ENCODE peak calls at places on chromosomes 11 and 22, in seven cellular contexts. W is neural progenitor cell, Q is MM.1S, R is neuronal stem cell, X is endothelial cell of umbilical vein, D is HCT116, V is GM12878. P is an unnamed sample.

GRCh38 chr11:19813158-19813879 is 100.7 kb downstream of the NAV2 start:
- DNase-seq in D (no peak), X (no peak), V (no peak), R (no peak), W (no peak), Q (no peak), P (no peak)

GRCh38 chr11:84390441-84391078 is 1104.4 kb upstream of the CCDC90B start:
- DNase-seq in Q (no peak), V (no peak), W (peak; percentile 54), D (no peak), X (no peak), R (peak; percentile 39), P (peak; percentile 84)

GRCh38 chr11:8608646-8609045 is 14.6 kb upstream of the STK33 start:
- DNase-seq in V (no peak), W (no peak), R (no peak), D (no peak), Q (no peak), X (no peak), P (peak; percentile 10)

GRCh38 chr11:33377100-33377851 is 120.1 kb downstream of the HIPK3 start:
- DNase-seq in X (peak; percentile 25), V (no peak), R (peak; percentile 11), W (peak; percentile 5), D (no peak), Q (no peak), P (no peak)

GRCh38 chr11:13348305-13348704 is 70.7 kb downstream of the BMAL1 start:
- DNase-seq in X (no peak), V (no peak), W (no peak), R (no peak), D (no peak), Q (no peak), P (no peak)

GRCh38 chr11:85123752-85124231 is 503.4 kb downstream of the DLG2 start:
- DNase-seq in D (no peak), W (no peak), R (no peak), X (no peak), Q (peak; percentile 24), V (peak; percentile 89), P (no peak)

GRCh38 chr11:71325418-71326327 is 73.3 kb upstream of the SHANK2 start:
- DNase-seq in W (no peak), D (no peak), X (no peak), Q (no peak), R (no peak), V (no peak), P (no peak)

GRCh38 chr11:131025020-131025419 is 108.7 kb upstream of the SNX19 start:
- DNase-seq in V (no peak), R (peak; percentile 9), Q (no peak), D (no peak), W (peak; percentile 61), X (no peak), P (peak; percentile 72)

GRCh38 chr11:75275581-75275980 is 35.0 kb downstream of the TPBGL start:
- DNase-seq in V (no peak), R (no peak), D (no peak), Q (peak; percentile 61), W (no peak), X (peak; percentile 93), P (peak; percentile 65)

GRCh38 chr11:102989379-102990047 is 34.0 kb upstream of the MMP13 start:
- DNase-seq in Q (no peak), W (no peak), V (no peak), X (peak; percentile 50), D (no peak), R (no peak), P (no peak)

GRCh38 chr22:23478175-23478574 is 101.9 kb downstream of the IGLL1 start:
- DNase-seq in D (no peak), R (no peak), Q (peak; percentile 44), V (no peak), W (no peak), X (no peak), P (no peak)

GRCh38 chr11:19951558-19952083 is 208.7 kb downstream of the DBX1 start:
- DNase-seq in X (peak; percentile 81), V (peak; percentile 49), D (peak; percentile 32), R (peak; percentile 65), W (peak; percentile 77), Q (peak; percentile 69), P (no peak)

GRCh38 chr22:47355388-47355725 is 592.9 kb downstream of the TBC1D22A start:
- DNase-seq in R (no peak), X (no peak), Q (no peak), W (no peak), D (no peak), V (no peak), P (peak; percentile 11)

GRCh38 chr22:19896665-19897355 is 42.1 kb upstream of the GNB1L start:
- DNase-seq in W (no peak), V (no peak), R (no peak), Q (no peak), X (no peak), D (no peak), P (peak; percentile 52)

GRCh38 chr11:126392638-126393023 is 37.1 kb downstream of the ST3GAL4 start:
- DNase-seq in Q (no peak), R (no peak), D (no peak), W (no peak), V (no peak), X (no peak), P (no peak)

GRCh38 chr11:129146196-129146595 is 45.9 kb downstream of the ARHGAP32 start:
- DNase-seq in Q (no peak), V (no peak), X (no peak), D (no peak), R (no peak), W (no peak), P (no peak)

GRCh38 chr11:78379039-78379670 is 38.5 kb downstream of the GAB2 start:
- DNase-seq in D (no peak), V (no peak), W (no peak), R (no peak), X (no peak), Q (no peak), P (no peak)

GRCh38 chr11:77096591-77097019 is 6.0 kb upstream of the OMP start:
- DNase-seq in V (no peak), X (no peak), D (no peak), Q (no peak), R (no peak), W (no peak), P (no peak)

GRCh38 chr22:43681724-43682360 is 130.3 kb downstream of the EFCAB6 start:
- DNase-seq in Q (no peak), W (no peak), X (no peak), R (no peak), D (no peak), V (no peak), P (no peak)

GRCh38 chr11:72594493-72595291 is 79.5 kb downstream of the PDE2A start:
- DNase-seq in V (no peak), W (peak; percentile 16), Q (no peak), X (no peak), D (no peak), R (no peak), P (peak; percentile 66)

GRCh38 chr11:285894-286220 is 3.1 kb upstream of the PGGHG start:
- DNase-seq in V (no peak), W (peak; percentile 1), R (no peak), Q (no peak), D (no peak), X (no peak), P (no peak)

GRCh38 chr11:32511926-32512325 is 71.7 kb upstream of the EIF3M start:
- DNase-seq in W (no peak), X (peak; percentile 59), Q (no peak), D (no peak), V (no peak), R (no peak), P (no peak)

GRCh38 chr11:114196994-114197702 is 99.1 kb upstream of the NNMT start:
- DNase-seq in V (no peak), D (no peak), W (no peak), R (no peak), X (no peak), Q (no peak), P (no peak)

DNA sequence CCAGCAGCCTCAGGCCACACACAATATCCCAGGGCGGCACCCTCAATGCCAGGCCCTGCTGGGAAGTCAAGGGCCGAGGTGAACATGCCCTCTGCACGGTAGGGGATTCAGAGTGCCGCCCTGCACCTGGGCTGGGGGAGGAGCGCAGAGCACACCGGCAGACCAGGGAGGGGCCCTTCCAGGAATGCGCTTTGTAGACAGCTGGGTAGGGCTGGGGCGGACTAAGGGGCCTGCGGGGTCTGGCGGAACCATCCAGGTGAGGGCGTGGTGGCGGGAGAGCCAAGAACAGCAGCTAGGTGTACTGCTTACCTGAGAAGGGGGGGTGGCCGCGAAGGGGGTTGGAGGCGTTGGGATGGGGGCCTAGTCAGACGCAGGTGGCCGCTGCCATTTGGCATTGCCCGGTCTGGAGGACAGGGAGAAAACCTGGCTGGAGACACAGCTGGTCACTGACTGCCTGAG is 26.0 kb downstream of the DUSP8 start:
- DNase-seq in V (no peak), X (no peak), R (no peak), Q (no peak), W (no peak), D (no peak), P (peak; percentile 80)
- H3K9ac ChIP-seq in V (no peak overlapping the region), X (no peak overlapping the region), R (peak overlapping the region; percentile 12), Q (no peak overlapping the region), W (no peak overlapping the region), D (no peak overlapping the region), P (no peak overlapping the region)

GRCh38 chr22:40331706-40332105 is 14.6 kb upstream of the ADSL start:
- DNase-seq in W (no peak), Q (no peak), D (no peak), X (no peak), V (no peak), R (no peak), P (peak; percentile 62)
- H3K27ac ChIP-seq in W (no peak overlapping the region), Q (no peak overlapping the region), D (no peak overlapping the region), X (no peak overlapping the region), V (no peak overlapping the region), R (peak overlapping the region; percentile 41), P (no peak overlapping the region)

DNA sequence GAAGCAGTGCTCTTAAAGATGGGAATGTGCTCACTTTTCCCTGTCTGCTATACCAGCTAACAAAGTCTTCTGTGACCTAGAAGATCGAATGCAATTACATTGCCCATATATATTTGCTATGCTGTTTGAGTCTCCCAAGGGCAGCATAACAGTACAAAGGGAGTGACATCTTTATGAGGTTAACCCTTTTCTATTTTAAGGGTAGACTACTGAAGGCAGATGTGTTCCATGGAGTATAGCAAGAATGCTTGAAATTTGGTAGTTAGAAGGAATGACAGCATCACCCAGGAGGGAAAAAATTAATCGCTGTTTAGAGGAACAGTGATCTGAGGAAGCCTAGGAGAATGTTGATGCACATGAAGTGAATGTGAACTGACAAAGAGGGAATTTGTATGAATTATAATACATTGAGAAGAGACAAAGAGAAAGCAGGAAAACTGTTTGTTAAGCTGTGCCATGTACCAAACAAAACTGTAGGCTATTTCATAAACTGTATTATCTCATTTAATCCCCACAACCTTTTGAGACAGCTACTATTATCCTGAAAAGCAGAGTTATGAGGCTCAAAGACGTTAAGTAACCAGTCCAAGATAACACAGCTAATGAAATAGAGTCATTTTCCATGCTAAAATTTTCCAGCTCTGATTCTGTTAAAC is 13.0 kb downstream of the MAML2 start:
- DNase-seq in D (no peak), V (no peak), X (no peak), W (no peak), Q (no peak), R (no peak), P (no peak)
- H3K4me1 ChIP-seq in D (peaks cover 32% of the 10 kb centered on the region), V (peaks cover 12% of the 10 kb centered on the region), X (peaks cover 2% of the 10 kb centered on the region), W (peaks cover 25% of the 10 kb centered on the region), Q (peaks cover 10% of the 10 kb centered on the region), R (peaks cover 31% of the 10 kb centered on the region), P (peaks cover 12% of the 10 kb centered on the region)

DNA sequence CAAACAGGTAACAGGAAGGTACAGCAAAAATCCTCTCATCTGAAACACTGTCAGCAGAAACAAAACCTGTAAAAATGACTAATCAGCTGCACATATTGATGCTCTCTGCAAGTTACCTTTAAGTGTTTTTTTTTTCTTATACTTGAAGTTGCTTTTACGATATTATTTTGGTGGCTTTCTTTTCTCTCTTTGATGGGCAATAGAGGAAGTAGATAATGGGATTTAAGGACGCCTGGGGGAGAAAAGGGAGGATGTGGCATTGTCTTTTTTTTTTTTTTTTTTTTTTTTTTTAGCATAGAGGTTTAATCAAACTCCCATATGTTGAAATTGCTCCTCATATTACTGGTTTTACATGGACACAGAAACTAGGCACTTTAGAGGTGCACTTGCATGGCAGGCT is 11.4 kb upstream of the ADSL start:
- DNase-seq in D (no peak), X (no peak), W (no peak), V (no peak), R (no peak), Q (no peak), P (no peak)
- H3K9ac ChIP-seq in D (no peak overlapping the region), X (no peak overlapping the region), W (peak overlapping the region; percentile 38), V (no peak overlapping the region), R (no peak overlapping the region), Q (no peak overlapping the region), P (no peak overlapping the region)

P was measured in endodermal cell.